ENCODE peak calls at places on chromosomes 4 and X, in six cellular contexts. One of them, this sample, is unnamed.
A peak's percentile ranks its signal among the peaks of the same experiment; 100 is the strongest.

GRCh38 chr4:152294331-152294730 is 241.6 kb downstream of the FBXW7 start:
- DNase-seq in A549: no peak
- DNase-seq in lower leg skin: no peak
- DNase-seq in HCT116: no peak
- DNase-seq in HepG2: no peak
- DNase-seq in ovary: no peak
- DNase-seq in this sample: no peak

GRCh38 chrX:17592117-17592516 is 145.2 kb upstream of the SCML1 start:
- DNase-seq in A549: no peak
- DNase-seq in lower leg skin: no peak
- DNase-seq in HCT116: no peak
- DNase-seq in HepG2: no peak
- DNase-seq in ovary: no peak
- DNase-seq in this sample: no peak

GRCh38 chr4:23144707-23145106 is 452.0 kb downstream of the GBA3 start:
- DNase-seq in A549: no peak
- DNase-seq in lower leg skin: no peak
- DNase-seq in HCT116: no peak
- DNase-seq in HepG2: no peak
- DNase-seq in ovary: no peak
- DNase-seq in this sample: no peak

GRCh38 chr4:180054291-180054690 is 2188.9 kb upstream of the TENM3 start:
- DNase-seq in A549: no peak
- DNase-seq in lower leg skin: no peak
- DNase-seq in HCT116: no peak
- DNase-seq in HepG2: no peak
- DNase-seq in ovary: no peak
- DNase-seq in this sample: no peak

GRCh38 chrX:51694254-51694653 is 11.6 kb upstream of the CENPVL2 start:
- DNase-seq in A549: no peak
- DNase-seq in lower leg skin: no peak
- DNase-seq in HCT116: no peak
- DNase-seq in HepG2: no peak
- DNase-seq in ovary: no peak
- DNase-seq in this sample: no peak

GRCh38 chr4:10889819-10890218 is 205.3 kb upstream of the CLNK start:
- DNase-seq in A549: no peak
- DNase-seq in lower leg skin: no peak
- DNase-seq in HCT116: no peak
- DNase-seq in HepG2: no peak
- DNase-seq in ovary: no peak
- DNase-seq in this sample: no peak

GRCh38 chrX:120791013-120791643 is 84.5 kb downstream of the CT47B1 start:
- DNase-seq in A549: no peak
- DNase-seq in lower leg skin: peak; percentile 17
- DNase-seq in HCT116: peak; percentile 19
- DNase-seq in HepG2: no peak
- DNase-seq in ovary: peak; percentile 76
- DNase-seq in this sample: no peak

GRCh38 chr4:142519342-142519741 is 326.8 kb downstream of the INPP4B start:
- DNase-seq in A549: no peak
- DNase-seq in lower leg skin: no peak
- DNase-seq in HCT116: no peak
- DNase-seq in HepG2: no peak
- DNase-seq in ovary: no peak
- DNase-seq in this sample: no peak

GRCh38 chrX:18887177-18887820 is 96.6 kb downstream of the PHKA2 start:
- DNase-seq in A549: no peak
- DNase-seq in lower leg skin: peak; percentile 43
- DNase-seq in HCT116: no peak
- DNase-seq in HepG2: no peak
- DNase-seq in ovary: no peak
- DNase-seq in this sample: no peak

GRCh38 chr4:182240161-182241130 is 2.8 kb upstream of the TENM3 start:
- DNase-seq in A549: peak; percentile 25
- DNase-seq in lower leg skin: no peak
- DNase-seq in HCT116: no peak
- DNase-seq in HepG2: peak; percentile 81
- DNase-seq in ovary: no peak
- DNase-seq in this sample: no peak

GRCh38 chrX:27619459-27619858 is 29.3 kb downstream of the DCAF8L2 start:
- DNase-seq in A549: no peak
- DNase-seq in lower leg skin: no peak
- DNase-seq in HCT116: no peak
- DNase-seq in HepG2: no peak
- DNase-seq in ovary: no peak
- DNase-seq in this sample: no peak

GRCh38 chrX:45710081-45710801 is 509.6 kb upstream of the DIPK2B start:
- DNase-seq in A549: peak; percentile 5
- DNase-seq in lower leg skin: no peak
- DNase-seq in HCT116: peak; percentile 99
- DNase-seq in HepG2: no peak
- DNase-seq in ovary: no peak
- DNase-seq in this sample: no peak

GRCh38 chr4:41594439-41594838 is 56.5 kb downstream of the LIMCH1 start:
- DNase-seq in A549: no peak
- DNase-seq in lower leg skin: no peak
- DNase-seq in HCT116: no peak
- DNase-seq in HepG2: no peak
- DNase-seq in ovary: peak; percentile 36
- DNase-seq in this sample: no peak

GRCh38 chr4:20313237-20314030 is 61.7 kb downstream of the SLIT2 start:
- DNase-seq in A549: no peak
- DNase-seq in lower leg skin: no peak
- DNase-seq in HCT116: peak; percentile 24
- DNase-seq in HepG2: peak; percentile 21
- DNase-seq in ovary: no peak
- DNase-seq in this sample: no peak

GRCh38 chrX:155755706-155756337 is 125.3 kb upstream of the VAMP7 start:
- DNase-seq in A549: no peak
- DNase-seq in lower leg skin: no peak
- DNase-seq in HCT116: no peak
- DNase-seq in HepG2: no peak
- DNase-seq in ovary: no peak
- DNase-seq in this sample: no peak

GRCh38 chr4:105780176-105780575 is 71.6 kb downstream of the GSTCD start:
- DNase-seq in A549: no peak
- DNase-seq in lower leg skin: no peak
- DNase-seq in HCT116: no peak
- DNase-seq in HepG2: no peak
- DNase-seq in ovary: no peak
- DNase-seq in this sample: no peak

GRCh38 chrX:40933132-40934078 is 151.8 kb upstream of the USP9X start:
- DNase-seq in A549: no peak
- DNase-seq in lower leg skin: peak; percentile 17
- DNase-seq in HCT116: no peak
- DNase-seq in HepG2: no peak
- DNase-seq in ovary: no peak
- DNase-seq in this sample: no peak

GRCh38 chr4:118279328-118279727 is 73.5 kb downstream of the PRSS12 start:
- DNase-seq in A549: no peak
- DNase-seq in lower leg skin: no peak
- DNase-seq in HCT116: no peak
- DNase-seq in HepG2: no peak
- DNase-seq in ovary: no peak
- DNase-seq in this sample: no peak

GRCh38 chr4:184450045-184450444 is 24.3 kb downstream of the IRF2 start:
- DNase-seq in A549: no peak
- DNase-seq in lower leg skin: no peak
- DNase-seq in HCT116: no peak
- DNase-seq in HepG2: no peak
- DNase-seq in ovary: no peak
- DNase-seq in this sample: no peak

GRCh38 chr4:157072002-157072401 is 3.9 kb upstream of the GLRB start:
- DNase-seq in A549: no peak
- DNase-seq in lower leg skin: no peak
- DNase-seq in HCT116: no peak
- DNase-seq in HepG2: no peak
- DNase-seq in ovary: no peak
- DNase-seq in this sample: no peak

GRCh38 chr4:27007507-27007906 is 146.9 kb downstream of the STIM2 start:
- DNase-seq in A549: no peak
- DNase-seq in lower leg skin: no peak
- DNase-seq in HCT116: no peak
- DNase-seq in HepG2: no peak
- DNase-seq in ovary: no peak
- DNase-seq in this sample: no peak

GRCh38 chr4:77613267-77613666 is 7.6 kb downstream of the CXCL13 start:
- DNase-seq in A549: no peak
- DNase-seq in lower leg skin: no peak
- DNase-seq in HCT116: no peak
- DNase-seq in HepG2: no peak
- DNase-seq in ovary: no peak
- DNase-seq in this sample: no peak

GRCh38 chrX:22136711-22137110 is 104.6 kb downstream of the PHEX start:
- DNase-seq in A549: no peak
- DNase-seq in lower leg skin: no peak
- DNase-seq in HCT116: no peak
- DNase-seq in HepG2: no peak
- DNase-seq in ovary: no peak
- DNase-seq in this sample: no peak

DNA sequence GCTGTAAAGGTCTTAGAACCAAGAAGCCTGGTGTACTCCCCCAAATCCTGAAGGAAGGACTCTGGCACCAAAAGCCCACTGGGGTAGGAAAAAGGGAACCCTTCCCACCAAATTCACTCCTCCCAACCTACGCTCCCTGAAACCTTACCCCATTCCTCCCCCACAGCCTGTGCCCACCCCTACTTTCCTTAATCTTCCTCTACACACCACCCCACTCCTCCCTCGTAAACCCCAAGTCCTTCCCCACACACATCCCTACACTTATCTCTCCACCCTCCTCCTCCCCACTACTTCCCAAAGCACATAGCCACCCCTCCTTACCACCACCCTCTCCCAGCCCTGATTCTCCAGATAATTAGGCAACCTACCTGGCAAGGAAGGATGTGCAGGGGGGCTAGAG is 1.7 kb downstream of the ZMYM3 start:
- DNase-seq in A549: no peak
- DNase-seq in lower leg skin: no peak
- DNase-seq in HCT116: no peak
- DNase-seq in HepG2: no peak
- DNase-seq in ovary: no peak
- DNase-seq in this sample: no peak
- H3K4me3 ChIP-seq in A549: no peak overlapping the region
- H3K4me3 ChIP-seq in lower leg skin: no peak overlapping the region
- H3K4me3 ChIP-seq in HCT116: no peak overlapping the region
- H3K4me3 ChIP-seq in HepG2: no peak overlapping the region
- H3K4me3 ChIP-seq in ovary: no peak overlapping the region
- H3K4me3 ChIP-seq in this sample: no peak overlapping the region

GRCh38 chrX:150361777-150362351 is 1.3 kb upstream of the MAMLD1 start:
- DNase-seq in A549: no peak
- DNase-seq in lower leg skin: no peak
- DNase-seq in HCT116: no peak
- DNase-seq in HepG2: no peak
- DNase-seq in ovary: peak; percentile 57
- DNase-seq in this sample: no peak

GRCh38 chrX:150363561-150364346 is 637 bp downstream of the MAMLD1 start:
- DNase-seq in A549: peak; percentile 24
- DNase-seq in lower leg skin: no peak
- DNase-seq in HCT116: no peak
- DNase-seq in HepG2: no peak
- DNase-seq in ovary: peak; percentile 35
- DNase-seq in this sample: no peak

GRCh38 chrX:150361070-150361776 is 1.9 kb upstream of the MAMLD1 start:
- DNase-seq in A549: no peak
- DNase-seq in lower leg skin: no peak
- DNase-seq in HCT116: no peak
- DNase-seq in HepG2: no peak
- DNase-seq in ovary: peak; percentile 24
- DNase-seq in this sample: no peak

GRCh38 chrX:150364347-150365050 is 1.4 kb downstream of the MAMLD1 start:
- DNase-seq in A549: no peak
- DNase-seq in lower leg skin: no peak
- DNase-seq in HCT116: no peak
- DNase-seq in HepG2: no peak
- DNase-seq in ovary: peak; percentile 20
- DNase-seq in this sample: no peak

GRCh38 chrX:150362599-150363481 is at the start of gene MAMLD1:
- DNase-seq in A549: peak; percentile 47
- DNase-seq in lower leg skin: peak; percentile 72
- DNase-seq in HCT116: peak; percentile 51
- DNase-seq in HepG2: no peak
- DNase-seq in ovary: peak; percentile 69
- DNase-seq in this sample: no peak
- TF ChIP-seq POLR2A in A549: peak; percentile 44
- TF ChIP-seq POLR2A in lower leg skin: no peak
- TF ChIP-seq POLR2A in HCT116: no peak
- TF ChIP-seq POLR2A in HepG2: no peak
- TF ChIP-seq POLR2A in ovary: peak; percentile 52
- TF ChIP-seq POLR2A in this sample: no peak

DNA sequence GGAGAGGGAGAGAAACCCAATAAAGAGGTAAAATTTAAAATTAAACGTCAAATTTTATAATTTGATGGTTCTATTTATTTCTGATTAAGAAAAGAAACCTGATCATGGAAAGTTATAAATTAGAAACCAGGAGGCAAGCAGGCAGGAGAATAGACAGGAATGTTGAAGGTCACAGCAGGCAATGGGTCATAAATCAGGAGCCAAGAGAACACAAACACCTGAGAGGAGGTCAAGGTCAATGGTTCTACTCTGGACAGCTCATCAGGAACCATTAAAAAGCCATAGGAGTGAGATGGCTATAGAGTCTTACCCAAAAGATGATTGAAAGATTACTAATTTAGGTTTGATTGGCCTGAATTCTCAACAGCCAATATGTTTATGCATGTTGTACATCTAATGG is 126.9 kb upstream of the HCCS start:
- DNase-seq in A549: no peak
- DNase-seq in lower leg skin: no peak
- DNase-seq in HCT116: no peak
- DNase-seq in HepG2: peak; percentile 12
- DNase-seq in ovary: no peak
- DNase-seq in this sample: no peak
- H3K4me3 ChIP-seq in A549: no peak overlapping the region
- H3K4me3 ChIP-seq in lower leg skin: no peak overlapping the region
- H3K4me3 ChIP-seq in HCT116: no peak overlapping the region
- H3K4me3 ChIP-seq in HepG2: no peak overlapping the region
- H3K4me3 ChIP-seq in ovary: no peak overlapping the region
- H3K4me3 ChIP-seq in this sample: no peak overlapping the region

GRCh38 chrX:132216806-132217202 is 2.4 kb downstream of the RAP2C start:
- DNase-seq in A549: no peak
- DNase-seq in lower leg skin: no peak
- DNase-seq in HCT116: no peak
- DNase-seq in HepG2: no peak
- DNase-seq in ovary: no peak
- DNase-seq in this sample: no peak

GRCh38 chrX:132216283-132216682 is 3.0 kb downstream of the RAP2C start:
- DNase-seq in A549: no peak
- DNase-seq in lower leg skin: no peak
- DNase-seq in HCT116: no peak
- DNase-seq in HepG2: no peak
- DNase-seq in ovary: no peak
- DNase-seq in this sample: no peak

GRCh38 chrX:132217203-132218073 is 1.8 kb downstream of the RAP2C start:
- DNase-seq in A549: peak; percentile 68
- DNase-seq in lower leg skin: peak; percentile 68
- DNase-seq in HCT116: peak; percentile 74
- DNase-seq in HepG2: peak; percentile 77
- DNase-seq in ovary: peak; percentile 61
- DNase-seq in this sample: peak; percentile 41

GRCh38 chrX:132219343-132219768 is at the start of gene RAP2C:
- DNase-seq in A549: peak; percentile 75
- DNase-seq in lower leg skin: peak; percentile 61
- DNase-seq in HCT116: peak; percentile 53
- DNase-seq in HepG2: peak; percentile 77
- DNase-seq in ovary: peak; percentile 39
- DNase-seq in this sample: peak; percentile 16

GRCh38 chrX:132218100-132218807 is 993 bp downstream of the RAP2C start:
- DNase-seq in A549: peak; percentile 91
- DNase-seq in lower leg skin: peak; percentile 64
- DNase-seq in HCT116: peak; percentile 67
- DNase-seq in HepG2: peak; percentile 73
- DNase-seq in ovary: peak; percentile 81
- DNase-seq in this sample: peak; percentile 18
- TF ChIP-seq POLR2A in A549: peak; percentile 68
- TF ChIP-seq POLR2A in lower leg skin: no peak
- TF ChIP-seq POLR2A in HCT116: no peak
- TF ChIP-seq POLR2A in HepG2: no peak
- TF ChIP-seq POLR2A in ovary: peak; percentile 29
- TF ChIP-seq POLR2A in this sample: no peak